ENCODE peak calls at places on chromosomes 7 and 10, in seven cellular contexts. M, X, B, U, T, V and G are unnamed samples.

GRCh38 chr7:40199076-40199802 is 64.4 kb downstream of the SUGCT start:
- DNase-seq in U (no peak), T (peak), V (no peak), B (no peak), X (no peak), M (no peak), G (no peak)

GRCh38 chr7:132930881-132931280 is 151.0 kb downstream of the CHCHD3 start:
- DNase-seq in B (peak), U (no peak), T (peak), X (peak), V (no peak), M (peak), G (no peak)

GRCh38 chr7:155860840-155861479 is 48.7 kb upstream of the SHH start:
- DNase-seq in X (no peak), B (no peak), U (no peak), M (no peak), V (no peak), T (no peak), G (no peak)

GRCh38 chr10:7773845-7774801 is 13.7 kb downstream of the KIN start:
- DNase-seq in T (no peak), B (no peak), M (no peak), V (no peak), U (no peak), X (no peak), G (no peak)

GRCh38 chr7:157021071-157021891 is 10.8 kb upstream of the MNX1 start:
- DNase-seq in M (no peak), X (no peak), T (no peak), V (no peak), B (no peak), U (peak), G (no peak)

GRCh38 chr10:100286051-100287033 is at the start of gene BLOC1S2:
- DNase-seq in U (peak), V (peak), T (peak), M (peak), B (peak), X (peak), G (peak)

GRCh38 chr7:4747746-4748145 is 27.7 kb upstream of the AP5Z1 start:
- DNase-seq in M (no peak), T (no peak), X (no peak), V (no peak), U (no peak), B (no peak), G (no peak)

GRCh38 chr7:15886626-15887025 is 200.1 kb upstream of the MEOX2 start:
- DNase-seq in U (no peak), V (no peak), X (no peak), T (no peak), B (no peak), M (no peak), G (no peak)

GRCh38 chr7:12467837-12468236 is 64.2 kb upstream of the VWDE start:
- DNase-seq in X (no peak), V (no peak), T (no peak), B (no peak), M (no peak), U (no peak), G (no peak)

GRCh38 chr7:152674860-152675760 is 831 bp downstream of the XRCC2 start:
- DNase-seq in B (peak), X (peak), T (peak), M (no peak), V (no peak), U (no peak), G (no peak)

GRCh38 chr7:94178247-94178646 is 174.1 kb upstream of the BET1 start:
- DNase-seq in M (no peak), T (no peak), V (peak), U (no peak), B (no peak), X (no peak), G (no peak)

GRCh38 chr10:9302142-9302746 is 1247.8 kb downstream of the GATA3 start:
- DNase-seq in X (peak), V (no peak), U (no peak), T (peak), M (no peak), B (peak), G (peak)

GRCh38 chr7:78311176-78311575 is 512.6 kb downstream of the PHTF2 start:
- DNase-seq in X (no peak), T (no peak), M (no peak), V (no peak), U (no peak), B (no peak), G (no peak)

GRCh38 chr7:142803901-142804300 is 33.1 kb downstream of the PRSS2 start:
- DNase-seq in V (no peak), B (no peak), T (no peak), M (no peak), U (no peak), X (no peak), G (no peak)

GRCh38 chr10:77082601-77083252 is 554.9 kb downstream of the KCNMA1 start:
- DNase-seq in V (no peak), T (no peak), B (no peak), X (no peak), M (peak), U (peak), G (no peak)

GRCh38 chr10:119412831-119413737 is 129.4 kb downstream of the RGS10 start:
- DNase-seq in T (no peak), B (no peak), U (no peak), M (peak), V (no peak), X (peak), G (no peak)

GRCh38 chr10:46558411-46559185 is 2.1 kb upstream of the GPRIN2 start:
- DNase-seq in X (peak), T (no peak), B (no peak), U (peak), V (no peak), M (peak), G (no peak)

GRCh38 chr7:3482147-3482921 is 181.3 kb downstream of the SDK1 start:
- DNase-seq in B (peak), X (peak), V (no peak), M (peak), T (peak), U (peak), G (peak)

GRCh38 chr7:6886198-6886597 is 60.1 kb upstream of the CCZ1B start:
- DNase-seq in M (no peak), X (no peak), B (no peak), V (no peak), U (no peak), T (no peak), G (no peak)

GRCh38 chr7:6889252-6889812 is 63.3 kb upstream of the CCZ1B start:
- DNase-seq in V (no peak), M (no peak), T (no peak), X (no peak), B (no peak), U (no peak), G (no peak)
- TF ChIP-seq SP1 in V (no peak), M (no peak), T (no peak), X (no peak), B (no peak), U (no peak), G (no peak)

DNA sequence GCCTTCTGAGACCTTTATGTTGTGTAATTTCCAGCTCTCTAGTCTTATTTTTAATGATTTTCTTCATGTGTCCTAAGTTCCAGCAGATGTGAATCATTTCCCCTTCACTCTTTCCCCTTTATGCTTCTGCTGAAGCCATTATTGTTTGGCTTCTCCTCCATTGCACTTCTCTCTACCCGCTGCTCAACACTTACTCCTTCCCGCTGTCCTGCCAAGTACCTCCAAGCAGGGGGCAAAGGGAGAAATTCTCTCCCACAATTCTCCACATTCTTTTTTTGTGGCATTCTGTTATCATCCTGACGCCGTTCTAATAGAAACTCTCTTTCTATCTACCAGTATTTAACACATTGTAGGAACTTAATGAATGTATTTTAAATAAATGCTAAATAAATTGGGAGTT is 388.9 kb upstream of the TPK1 start:
- DNase-seq in B (no peak), T (no peak), U (no peak), X (no peak), M (no peak), V (no peak), G (no peak)
- TF ChIP-seq SP1 in B (no peak), T (no peak), U (no peak), X (no peak), M (no peak), V (no peak), G (no peak)

GRCh38 chr7:136912339-136912738 is 43.9 kb downstream of the CHRM2 start:
- DNase-seq in X (no peak), T (no peak), V (no peak), M (no peak), U (no peak), B (no peak), G (no peak)

GRCh38 chr7:136914016-136914415 is 45.6 kb downstream of the CHRM2 start:
- DNase-seq in B (no peak), V (no peak), U (no peak), X (no peak), T (no peak), M (no peak), G (no peak)

GRCh38 chr7:136911362-136911761 is 42.9 kb downstream of the CHRM2 start:
- DNase-seq in T (no peak), V (no peak), M (no peak), X (no peak), B (peak), U (no peak), G (no peak)
- TF ChIP-seq SP1 in T (no peak), V (no peak), M (no peak), X (no peak), B (no peak), U (no peak), G (no peak)

GRCh38 chr7:111059826-111060225 is 31.1 kb upstream of the LRRN3 start:
- DNase-seq in T (no peak), X (no peak), M (no peak), V (no peak), U (no peak), B (no peak), G (no peak)
- TF ChIP-seq SP1 in T (no peak), X (no peak), M (no peak), V (no peak), U (no peak), B (no peak), G (no peak)

GRCh38 chr10:14099885-14100284 is 230.8 kb downstream of the FRMD4A start:
- DNase-seq in X (no peak), B (no peak), T (no peak), U (no peak), V (no peak), M (no peak), G (no peak)

GRCh38 chr10:14106828-14107227 is 223.9 kb downstream of the FRMD4A start:
- DNase-seq in B (no peak), V (no peak), M (no peak), T (no peak), U (no peak), X (no peak), G (no peak)

DNA sequence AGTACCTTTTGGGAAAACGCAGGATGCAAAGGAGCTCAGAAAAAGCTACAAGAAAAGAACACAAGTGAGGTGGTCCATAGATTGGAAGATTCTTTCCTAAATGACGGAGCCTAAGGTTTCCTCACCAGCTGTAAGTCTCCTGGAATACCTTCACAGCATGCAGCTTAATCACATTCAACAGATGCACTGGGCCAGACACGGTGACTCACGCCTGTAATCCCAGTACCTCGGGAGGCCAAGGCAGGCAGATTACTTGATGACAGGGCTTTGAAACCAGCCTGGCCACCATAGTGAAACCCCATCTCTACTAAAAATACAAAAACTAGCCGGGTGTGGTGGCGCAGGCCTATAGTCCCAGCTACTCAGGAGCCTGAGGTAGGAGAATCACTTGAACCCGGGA is 228.7 kb downstream of the FRMD4A start:
- DNase-seq in V (no peak), T (no peak), B (no peak), U (no peak), M (no peak), X (no peak), G (no peak)
- TF ChIP-seq SP1 in V (no peak), T (no peak), B (no peak), U (no peak), M (no peak), X (no peak), G (no peak)

GRCh38 chr10:17199351-17199804 is 2.1 kb downstream of the TRDMT1 start:
- DNase-seq in T (peak), U (no peak), V (no peak), B (peak), M (no peak), X (no peak), G (no peak)
- TF ChIP-seq SP1 in T (no peak), U (no peak), V (no peak), B (no peak), M (no peak), X (no peak), G (no peak)

GRCh38 chr10:78381072-78381471 is 347.4 kb downstream of the RPS24 start:
- DNase-seq in B (peak), U (peak), X (no peak), T (peak), V (no peak), M (peak), G (no peak)
- TF ChIP-seq SP1 in B (no peak), U (no peak), X (no peak), T (no peak), V (no peak), M (no peak), G (no peak)

GRCh38 chr10:17643339-17643754 is 604 bp upstream of the STAM start:
- DNase-seq in T (no peak), B (peak), X (peak), M (peak), V (no peak), U (no peak), G (no peak)
- TF ChIP-seq SP1 in T (no peak), B (no peak), X (no peak), M (no peak), V (no peak), U (no peak), G (no peak)

DNA sequence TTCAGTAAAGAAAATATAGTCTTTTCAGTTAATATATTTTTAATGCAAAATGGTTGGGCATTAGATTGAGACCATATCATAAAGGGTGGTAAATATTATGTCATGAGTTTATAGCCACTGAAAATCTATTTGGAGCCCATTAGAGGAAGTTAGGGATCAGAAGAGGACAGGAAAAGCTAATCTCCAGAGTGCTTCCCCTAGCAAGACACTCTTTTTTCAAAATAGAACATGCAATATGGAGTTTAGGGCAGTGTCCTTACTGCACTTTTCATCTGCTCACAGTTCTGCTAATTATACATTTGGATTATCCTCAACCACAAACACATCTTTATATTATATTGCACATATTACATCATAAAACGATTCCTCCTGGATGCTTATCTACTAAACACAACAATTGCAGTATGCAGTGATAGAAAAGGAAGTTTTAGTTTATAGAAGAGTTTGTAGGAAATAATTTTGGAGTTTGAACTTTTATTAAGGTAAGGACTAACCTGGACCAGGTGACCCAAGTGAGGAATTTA is 159.8 kb downstream of the PHF14 start:
- DNase-seq in X (no peak), T (no peak), B (no peak), U (no peak), V (no peak), M (no peak), G (no peak)
- TF ChIP-seq SP1 in X (no peak), T (no peak), B (no peak), U (no peak), V (no peak), M (no peak), G (no peak)

GRCh38 chr7:28847681-28848080 is 110.4 kb downstream of the TRIL start:
- DNase-seq in X (no peak), M (no peak), U (no peak), T (no peak), B (no peak), V (no peak), G (no peak)
- TF ChIP-seq SP1 in X (no peak), M (no peak), U (no peak), T (no peak), B (no peak), V (no peak), G (no peak)